ENCODE peak calls at places on chromosomes 16 and 17, in eight cellular contexts. M is HL-60, Y is GM23338, P is B cell, F is tibial artery, Q is SK-N-SH, K is RWPE1, R is upper lobe of right lung. W is an unnamed sample.
A peak's percentile ranks its signal among the peaks of the same experiment; 100 is the strongest.

GRCh38 chr17:82171750-82172375 is 40.8 kb downstream of the CCDC57 start:
- DNase-seq in P (no peak), Y (no peak), R (no peak), F (no peak), K (no peak), Q (no peak), M (no peak), W (peak; percentile 19)

GRCh38 chr16:29312835-29313558 is 93.5 kb downstream of the NPIPB11 start:
- DNase-seq in M (no peak), P (no peak), R (no peak), K (no peak), Q (no peak), F (peak; percentile 56), Y (no peak), W (no peak)

GRCh38 chr16:88665148-88665547 is 2.3 kb upstream of the MVD start:
- DNase-seq in P (no peak), Q (no peak), M (no peak), K (no peak), F (no peak), R (no peak), Y (no peak), W (no peak)

GRCh38 chr17:3033248-3033640 is 30.2 kb downstream of the OR1D5 start:
- DNase-seq in P (no peak), K (no peak), R (peak; percentile 62), Y (no peak), M (no peak), F (peak; percentile 57), Q (no peak), W (no peak)

GRCh38 chr16:74035816-74036215 is 260.8 kb upstream of the PSMD7 start:
- DNase-seq in F (no peak), M (peak; percentile 23), K (peak; percentile 9), R (no peak), Y (peak; percentile 49), P (no peak), Q (peak; percentile 62), W (peak; percentile 17)

GRCh38 chr17:37110012-37110701 is 161.4 kb downstream of the AATF start:
- DNase-seq in Y (no peak), K (no peak), Q (peak; percentile 70), P (no peak), F (no peak), R (no peak), M (no peak), W (no peak)

GRCh38 chr17:56819431-56820145 is 14.1 kb downstream of the C17orf67 start:
- DNase-seq in Q (peak; percentile 87), Y (peak; percentile 96), M (peak; percentile 35), K (peak; percentile 78), P (peak; percentile 69), R (no peak), F (no peak), W (peak; percentile 80)

GRCh38 chr17:4232168-4232813 is 31.5 kb downstream of the ANKFY1 start:
- DNase-seq in Q (no peak), P (no peak), Y (no peak), F (no peak), K (peak; percentile 52), R (no peak), M (no peak), W (no peak)

GRCh38 chr16:88430524-88431446 is 22.3 kb upstream of the ZFPM1 start:
- DNase-seq in Y (peak; percentile 73), F (no peak), R (no peak), M (no peak), P (peak; percentile 62), Q (no peak), K (no peak), W (peak; percentile 88)

GRCh38 chr16:50305441-50306061 is 39.2 kb downstream of the ADCY7 start:
- DNase-seq in P (no peak), R (peak; percentile 51), F (peak; percentile 58), Y (no peak), K (no peak), M (no peak), Q (peak; percentile 23), W (peak; percentile 22)

GRCh38 chr17:45132302-45132568 is at the start of gene PLCD3:
- DNase-seq in F (no peak), K (no peak), M (no peak), P (no peak), Q (no peak), R (no peak), Y (no peak), W (no peak)
- TF ChIP-seq CTCF in F (no peak), K (no peak), M (no peak), P (no peak), Q (no peak), R (no peak), Y (no peak), W (no peak)

GRCh38 chr16:56889206-56889605 is 24.2 kb downstream of the SLC12A3 start:
- DNase-seq in M (no peak), P (no peak), R (no peak), F (no peak), Y (no peak), Q (no peak), K (no peak), W (no peak)
- TF ChIP-seq CTCF in M (no peak), P (no peak), R (no peak), F (no peak), Y (no peak), Q (no peak), K (no peak), W (no peak)

GRCh38 chr16:83792391-83792790 is 15.4 kb upstream of the HSBP1 start:
- DNase-seq in F (no peak), Y (no peak), M (no peak), P (no peak), K (no peak), R (no peak), Q (no peak), W (no peak)
- TF ChIP-seq CTCF in F (no peak), Y (peak; percentile 37), M (no peak), P (no peak), K (no peak), R (no peak), Q (no peak), W (no peak)

GRCh38 chr17:39174907-39175694 is 9.1 kb upstream of the ARL5C start:
- DNase-seq in Q (peak; percentile 93), F (peak; percentile 84), R (peak; percentile 81), M (peak; percentile 69), P (peak; percentile 73), K (no peak), Y (peak; percentile 97), W (peak; percentile 93)
- TF ChIP-seq CTCF in Q (peak; percentile 85), F (peak; percentile 77), R (peak; percentile 93), M (peak; percentile 88), P (peak; percentile 82), K (peak; percentile 73), Y (peak; percentile 94), W (peak; percentile 77)

DNA sequence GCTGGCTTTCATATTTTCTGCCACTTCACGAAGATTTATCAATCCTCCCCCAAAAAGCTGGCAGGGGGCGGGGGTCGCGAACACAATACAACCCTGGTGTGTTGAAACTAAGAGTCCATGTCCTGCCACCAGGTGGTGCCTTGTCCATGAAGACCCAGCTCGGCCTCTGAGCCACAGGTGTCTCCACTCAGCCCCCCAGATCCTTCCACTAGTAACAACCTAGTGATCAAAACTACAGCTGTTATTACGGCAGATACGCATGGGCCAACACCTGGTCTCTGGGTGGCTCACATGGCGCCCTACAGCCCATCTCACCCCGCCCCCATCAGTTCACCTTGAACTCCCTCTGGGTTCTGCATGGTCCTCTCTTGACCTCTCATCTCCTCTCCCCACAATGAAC is 27.7 kb downstream of the USP7 start:
- DNase-seq in F (no peak), Y (peak; percentile 77), P (no peak), Q (peak; percentile 39), M (no peak), K (no peak), R (no peak), W (no peak)
- TF ChIP-seq CTCF in F (no peak), Y (peak; percentile 70), P (no peak), Q (no peak), M (no peak), K (no peak), R (no peak), W (peak; percentile 3)

GRCh38 chr17:46193246-46193625 is at the start of gene KANSL1:
- DNase-seq in R (peak; percentile 95), F (peak; percentile 93), Y (peak; percentile 98), Q (peak; percentile 99), P (peak; percentile 92), M (peak; percentile 82), K (peak; percentile 96), W (peak; percentile 95)
- TF ChIP-seq CTCF in R (peak; percentile 36), F (peak; percentile 94), Y (peak; percentile 70), Q (no peak), P (peak; percentile 31), M (peak; percentile 43), K (peak; percentile 100), W (peak; percentile 87)